ENCODE peak calls at places on chromosomes 11 and 22, in six cellular contexts. One of them, this sample, is unnamed.

GRCh38 chr11:74570266-74571061 is 21.9 kb upstream of the POLD3 start:
- DNase-seq in COR-L47: peak; percentile 38
- DNase-seq in HepG2: peak; percentile 57
- DNase-seq in GDM1: peak; percentile 28
- DNase-seq in NCI-H774: peak; percentile 29
- DNase-seq in activated T-helper 9 cell treated with anti-CD3 and anti-CD28 coated beads, Interleukin-2, amount 50 U/mL, for 16 hours: no peak
- DNase-seq in this sample: peak; percentile 56

GRCh38 chr22:19766506-19767426 is 6.2 kb downstream of the TBX1 start:
- DNase-seq in COR-L47: no peak
- DNase-seq in HepG2: no peak
- DNase-seq in GDM1: peak; percentile 46
- DNase-seq in NCI-H774: no peak
- DNase-seq in activated T-helper 9 cell treated with anti-CD3 and anti-CD28 coated beads, Interleukin-2, amount 50 U/mL, for 16 hours: no peak
- DNase-seq in this sample: no peak

GRCh38 chr22:28411125-28411524 is 268.5 kb downstream of the TTC28 start:
- DNase-seq in COR-L47: no peak
- DNase-seq in HepG2: no peak
- DNase-seq in GDM1: no peak
- DNase-seq in NCI-H774: no peak
- DNase-seq in activated T-helper 9 cell treated with anti-CD3 and anti-CD28 coated beads, Interleukin-2, amount 50 U/mL, for 16 hours: no peak
- DNase-seq in this sample: no peak

GRCh38 chr22:37228106-37229011 is 15.7 kb downstream of the RAC2 start:
- DNase-seq in COR-L47: no peak
- DNase-seq in HepG2: no peak
- DNase-seq in GDM1: peak; percentile 71
- DNase-seq in NCI-H774: no peak
- DNase-seq in activated T-helper 9 cell treated with anti-CD3 and anti-CD28 coated beads, Interleukin-2, amount 50 U/mL, for 16 hours: no peak
- DNase-seq in this sample: no peak

GRCh38 chr11:76321820-76322524 is 59.0 kb downstream of the THAP12 start:
- DNase-seq in COR-L47: no peak
- DNase-seq in HepG2: no peak
- DNase-seq in GDM1: no peak
- DNase-seq in NCI-H774: no peak
- DNase-seq in activated T-helper 9 cell treated with anti-CD3 and anti-CD28 coated beads, Interleukin-2, amount 50 U/mL, for 16 hours: no peak
- DNase-seq in this sample: no peak

GRCh38 chr22:22901578-22902218 is 14.1 kb downstream of the IGLL5 start:
- DNase-seq in COR-L47: no peak
- DNase-seq in HepG2: no peak
- DNase-seq in GDM1: no peak
- DNase-seq in NCI-H774: no peak
- DNase-seq in activated T-helper 9 cell treated with anti-CD3 and anti-CD28 coated beads, Interleukin-2, amount 50 U/mL, for 16 hours: no peak
- DNase-seq in this sample: no peak

GRCh38 chr11:134207538-134208239 is 16.1 kb downstream of the NCAPD3 start:
- DNase-seq in COR-L47: peak; percentile 33
- DNase-seq in HepG2: peak; percentile 9
- DNase-seq in GDM1: no peak
- DNase-seq in NCI-H774: no peak
- DNase-seq in activated T-helper 9 cell treated with anti-CD3 and anti-CD28 coated beads, Interleukin-2, amount 50 U/mL, for 16 hours: peak; percentile 42
- DNase-seq in this sample: no peak

GRCh38 chr11:64120951-64121569 is 44.9 kb downstream of the MACROD1 start:
- DNase-seq in COR-L47: no peak
- DNase-seq in HepG2: no peak
- DNase-seq in GDM1: no peak
- DNase-seq in NCI-H774: no peak
- DNase-seq in activated T-helper 9 cell treated with anti-CD3 and anti-CD28 coated beads, Interleukin-2, amount 50 U/mL, for 16 hours: no peak
- DNase-seq in this sample: no peak

GRCh38 chr22:41263704-41264103 is 22.3 kb downstream of the RANGAP1 start:
- DNase-seq in COR-L47: no peak
- DNase-seq in HepG2: no peak
- DNase-seq in GDM1: no peak
- DNase-seq in NCI-H774: no peak
- DNase-seq in activated T-helper 9 cell treated with anti-CD3 and anti-CD28 coated beads, Interleukin-2, amount 50 U/mL, for 16 hours: no peak
- DNase-seq in this sample: no peak

GRCh38 chr22:29635734-29636357 is 32.4 kb downstream of the NF2 start:
- DNase-seq in COR-L47: peak; percentile 43
- DNase-seq in HepG2: peak; percentile 32
- DNase-seq in GDM1: no peak
- DNase-seq in NCI-H774: peak; percentile 1
- DNase-seq in activated T-helper 9 cell treated with anti-CD3 and anti-CD28 coated beads, Interleukin-2, amount 50 U/mL, for 16 hours: no peak
- DNase-seq in this sample: no peak

GRCh38 chr11:2582958-2583604 is 116.7 kb downstream of the KCNQ1OT1 start:
- DNase-seq in COR-L47: no peak
- DNase-seq in HepG2: no peak
- DNase-seq in GDM1: no peak
- DNase-seq in NCI-H774: no peak
- DNase-seq in activated T-helper 9 cell treated with anti-CD3 and anti-CD28 coated beads, Interleukin-2, amount 50 U/mL, for 16 hours: no peak
- DNase-seq in this sample: no peak

GRCh38 chr11:66983275-66983924 is 8.3 kb downstream of the C11orf86 start:
- DNase-seq in COR-L47: no peak
- DNase-seq in HepG2: no peak
- DNase-seq in GDM1: no peak
- DNase-seq in NCI-H774: no peak
- DNase-seq in activated T-helper 9 cell treated with anti-CD3 and anti-CD28 coated beads, Interleukin-2, amount 50 U/mL, for 16 hours: no peak
- DNase-seq in this sample: no peak

GRCh38 chr22:25027959-25028840 is 75.7 kb downstream of the KIAA1671 start:
- DNase-seq in COR-L47: no peak
- DNase-seq in HepG2: no peak
- DNase-seq in GDM1: no peak
- DNase-seq in NCI-H774: no peak
- DNase-seq in activated T-helper 9 cell treated with anti-CD3 and anti-CD28 coated beads, Interleukin-2, amount 50 U/mL, for 16 hours: no peak
- DNase-seq in this sample: no peak

GRCh38 chr22:26660961-26661578 is 3.7 kb downstream of the MIAT start:
- DNase-seq in COR-L47: peak; percentile 29
- DNase-seq in HepG2: no peak
- DNase-seq in GDM1: no peak
- DNase-seq in NCI-H774: no peak
- DNase-seq in activated T-helper 9 cell treated with anti-CD3 and anti-CD28 coated beads, Interleukin-2, amount 50 U/mL, for 16 hours: no peak
- DNase-seq in this sample: no peak

GRCh38 chr22:23498811-23499798 is 81.0 kb downstream of the IGLL1 start:
- DNase-seq in COR-L47: no peak
- DNase-seq in HepG2: no peak
- DNase-seq in GDM1: no peak
- DNase-seq in NCI-H774: no peak
- DNase-seq in activated T-helper 9 cell treated with anti-CD3 and anti-CD28 coated beads, Interleukin-2, amount 50 U/mL, for 16 hours: no peak
- DNase-seq in this sample: no peak

GRCh38 chr11:94132152-94132558 is 3.5 kb downstream of the PANX1 start:
- DNase-seq in COR-L47: no peak
- DNase-seq in HepG2: no peak
- DNase-seq in GDM1: no peak
- DNase-seq in NCI-H774: no peak
- DNase-seq in activated T-helper 9 cell treated with anti-CD3 and anti-CD28 coated beads, Interleukin-2, amount 50 U/mL, for 16 hours: no peak
- DNase-seq in this sample: no peak

GRCh38 chr11:1260023-1260501 is 37.2 kb downstream of the MUC5B start:
- DNase-seq in COR-L47: no peak
- DNase-seq in HepG2: peak; percentile 37
- DNase-seq in GDM1: no peak
- DNase-seq in NCI-H774: peak; percentile 5
- DNase-seq in activated T-helper 9 cell treated with anti-CD3 and anti-CD28 coated beads, Interleukin-2, amount 50 U/mL, for 16 hours: peak; percentile 15
- DNase-seq in this sample: peak; percentile 47

GRCh38 chr11:34558211-34558610 is 44.6 kb upstream of the ELF5 start:
- DNase-seq in COR-L47: no peak
- DNase-seq in HepG2: no peak
- DNase-seq in GDM1: no peak
- DNase-seq in NCI-H774: no peak
- DNase-seq in activated T-helper 9 cell treated with anti-CD3 and anti-CD28 coated beads, Interleukin-2, amount 50 U/mL, for 16 hours: no peak
- DNase-seq in this sample: no peak

GRCh38 chr22:29205598-29206371 is at the start of gene EMID1:
- DNase-seq in COR-L47: peak; percentile 21
- DNase-seq in HepG2: no peak
- DNase-seq in GDM1: no peak
- DNase-seq in NCI-H774: no peak
- DNase-seq in activated T-helper 9 cell treated with anti-CD3 and anti-CD28 coated beads, Interleukin-2, amount 50 U/mL, for 16 hours: no peak
- DNase-seq in this sample: no peak

GRCh38 chr22:19979712-19980493 is 36.7 kb downstream of the ARVCF start:
- DNase-seq in COR-L47: no peak
- DNase-seq in HepG2: no peak
- DNase-seq in GDM1: no peak
- DNase-seq in NCI-H774: no peak
- DNase-seq in activated T-helper 9 cell treated with anti-CD3 and anti-CD28 coated beads, Interleukin-2, amount 50 U/mL, for 16 hours: no peak
- DNase-seq in this sample: no peak

GRCh38 chr11:67732045-67732787 is 57.8 kb upstream of the ALDH3B2 start:
- DNase-seq in COR-L47: peak; percentile 54
- DNase-seq in HepG2: no peak
- DNase-seq in GDM1: no peak
- DNase-seq in NCI-H774: no peak
- DNase-seq in activated T-helper 9 cell treated with anti-CD3 and anti-CD28 coated beads, Interleukin-2, amount 50 U/mL, for 16 hours: peak; percentile 16
- DNase-seq in this sample: peak; percentile 19

GRCh38 chr11:43943931-43944751 is 1.7 kb downstream of the C11orf96 start:
- DNase-seq in COR-L47: no peak
- DNase-seq in HepG2: no peak
- DNase-seq in GDM1: no peak
- DNase-seq in NCI-H774: no peak
- DNase-seq in activated T-helper 9 cell treated with anti-CD3 and anti-CD28 coated beads, Interleukin-2, amount 50 U/mL, for 16 hours: no peak
- DNase-seq in this sample: no peak

GRCh38 chr11:120964857-120965256 is 59.0 kb upstream of the TBCEL start:
- DNase-seq in COR-L47: no peak
- DNase-seq in HepG2: no peak
- DNase-seq in GDM1: no peak
- DNase-seq in NCI-H774: no peak
- DNase-seq in activated T-helper 9 cell treated with anti-CD3 and anti-CD28 coated beads, Interleukin-2, amount 50 U/mL, for 16 hours: no peak
- DNase-seq in this sample: no peak

GRCh38 chr11:2377511-2378443 is 667 bp downstream of the CD81 start:
- DNase-seq in COR-L47: peak; percentile 52
- DNase-seq in HepG2: no peak
- DNase-seq in GDM1: no peak
- DNase-seq in NCI-H774: peak; percentile 5
- DNase-seq in activated T-helper 9 cell treated with anti-CD3 and anti-CD28 coated beads, Interleukin-2, amount 50 U/mL, for 16 hours: peak; percentile 47
- DNase-seq in this sample: no peak

GRCh38 chr11:134515081-134515960 is 103.3 kb upstream of the B3GAT1 start:
- DNase-seq in COR-L47: no peak
- DNase-seq in HepG2: no peak
- DNase-seq in GDM1: no peak
- DNase-seq in NCI-H774: no peak
- DNase-seq in activated T-helper 9 cell treated with anti-CD3 and anti-CD28 coated beads, Interleukin-2, amount 50 U/mL, for 16 hours: no peak
- DNase-seq in this sample: no peak

GRCh38 chr22:20946080-20946986 is 20.7 kb upstream of the AIFM3 start:
- DNase-seq in COR-L47: no peak
- DNase-seq in HepG2: no peak
- DNase-seq in GDM1: no peak
- DNase-seq in NCI-H774: no peak
- DNase-seq in activated T-helper 9 cell treated with anti-CD3 and anti-CD28 coated beads, Interleukin-2, amount 50 U/mL, for 16 hours: no peak
- DNase-seq in this sample: peak; percentile 28

GRCh38 chr22:41535244-41535643 is 9.0 kb downstream of the POLR3H start:
- DNase-seq in COR-L47: no peak
- DNase-seq in HepG2: peak; percentile 46
- DNase-seq in GDM1: no peak
- DNase-seq in NCI-H774: no peak
- DNase-seq in activated T-helper 9 cell treated with anti-CD3 and anti-CD28 coated beads, Interleukin-2, amount 50 U/mL, for 16 hours: no peak
- DNase-seq in this sample: no peak

GRCh38 chr22:31449521-31449920 is 40.1 kb downstream of the EIF4ENIF1 start:
- DNase-seq in COR-L47: no peak
- DNase-seq in HepG2: no peak
- DNase-seq in GDM1: no peak
- DNase-seq in NCI-H774: no peak
- DNase-seq in activated T-helper 9 cell treated with anti-CD3 and anti-CD28 coated beads, Interleukin-2, amount 50 U/mL, for 16 hours: no peak
- DNase-seq in this sample: no peak

GRCh38 chr11:94883878-94884277 is 89.5 kb downstream of the CWC15 start:
- DNase-seq in COR-L47: no peak
- DNase-seq in HepG2: no peak
- DNase-seq in GDM1: no peak
- DNase-seq in NCI-H774: no peak
- DNase-seq in activated T-helper 9 cell treated with anti-CD3 and anti-CD28 coated beads, Interleukin-2, amount 50 U/mL, for 16 hours: no peak
- DNase-seq in this sample: no peak

GRCh38 chr11:125315088-125315740 is 150.7 kb downstream of the PKNOX2 start:
- DNase-seq in COR-L47: peak; percentile 97
- DNase-seq in HepG2: no peak
- DNase-seq in GDM1: no peak
- DNase-seq in NCI-H774: peak; percentile 22
- DNase-seq in activated T-helper 9 cell treated with anti-CD3 and anti-CD28 coated beads, Interleukin-2, amount 50 U/mL, for 16 hours: no peak
- DNase-seq in this sample: no peak

GRCh38 chr11:122486793-122487495 is 168.6 kb upstream of the UBASH3B start:
- DNase-seq in COR-L47: no peak
- DNase-seq in HepG2: no peak
- DNase-seq in GDM1: no peak
- DNase-seq in NCI-H774: no peak
- DNase-seq in activated T-helper 9 cell treated with anti-CD3 and anti-CD28 coated beads, Interleukin-2, amount 50 U/mL, for 16 hours: no peak
- DNase-seq in this sample: no peak

This sample was measured in SW 1271.